ENCODE peak calls at places on chromosomes 7 and 10, in seven cellular contexts. B is hepatic stellate cell, E is brain microvascular endothelial cell, C is A549, D is EL, W is AG09309, Y is Daoy. K is an unnamed sample.

GRCh38 chr10:21534611-21535493 is 820 bp downstream of the MLLT10 start:
- DNase-seq in W (no peak), E (no peak), B (peak), C (peak), D (peak), Y (peak), K (peak)

GRCh38 chr7:80481196-80481884 is 30.5 kb downstream of the GNAT3 start:
- DNase-seq in D (peak), B (no peak), W (no peak), Y (peak), E (peak), C (no peak), K (peak)

GRCh38 chr10:47256753-47257336 is 43.2 kb upstream of the GDF10 start:
- DNase-seq in E (no peak), Y (no peak), D (no peak), B (no peak), C (no peak), W (no peak), K (peak)

GRCh38 chr10:94066411-94066810 is 72.7 kb downstream of the PLCE1 start:
- DNase-seq in D (peak), C (no peak), B (no peak), E (peak), W (no peak), Y (peak), K (no peak)

GRCh38 chr10:34587002-34587740 is 227.9 kb downstream of the PARD3 start:
- DNase-seq in Y (peak), D (peak), B (no peak), W (no peak), E (no peak), C (no peak), K (no peak)

GRCh38 chr10:113581092-113581491 is 28.2 kb downstream of the HABP2 start:
- DNase-seq in E (no peak), B (no peak), W (no peak), Y (no peak), D (no peak), C (no peak), K (no peak)

GRCh38 chr7:32335107-32335506 is 155.1 kb downstream of the LSM5 start:
- DNase-seq in C (no peak), D (peak), W (no peak), B (no peak), E (peak), Y (peak), K (no peak)

GRCh38 chr10:43793714-43794113 is 145.0 kb upstream of the ZNF32 start:
- DNase-seq in D (peak), Y (no peak), C (no peak), W (peak), E (no peak), B (no peak), K (no peak)

GRCh38 chr7:46129831-46130230 is 208.8 kb upstream of the IGFBP3 start:
- DNase-seq in W (no peak), Y (no peak), D (no peak), C (no peak), E (no peak), B (no peak), K (no peak)

GRCh38 chr7:82223580-82223979 is 220.0 kb downstream of the CACNA2D1 start:
- DNase-seq in W (no peak), D (no peak), E (no peak), B (no peak), C (no peak), Y (no peak), K (no peak)

GRCh38 chr10:22986771-22987542 is 59.1 kb downstream of the ARMC3 start:
- DNase-seq in B (peak), D (peak), E (no peak), C (no peak), Y (no peak), W (peak), K (peak)

GRCh38 chr10:45439365-45439764 is 65.3 kb downstream of the ALOX5 start:
- DNase-seq in D (no peak), C (no peak), W (no peak), Y (no peak), B (no peak), E (no peak), K (no peak)

GRCh38 chr10:47165711-47166404 is 134.1 kb upstream of the GDF10 start:
- DNase-seq in B (peak), D (peak), C (no peak), Y (peak), E (peak), W (no peak), K (peak)

GRCh38 chr7:5414876-5415275 is 8.8 kb downstream of the TNRC18 start:
- DNase-seq in Y (no peak), D (no peak), B (peak), W (no peak), E (no peak), C (no peak), K (no peak)

GRCh38 chr10:110011679-110012078 is 3.9 kb downstream of the ADD3 start:
- DNase-seq in C (no peak), E (no peak), Y (no peak), B (no peak), D (no peak), W (no peak), K (peak)

GRCh38 chr7:13790611-13791010 is 198.9 kb downstream of the ETV1 start:
- DNase-seq in W (no peak), B (no peak), Y (no peak), D (no peak), E (no peak), C (no peak), K (no peak)

GRCh38 chr7:78912781-78913180 is 540.7 kb downstream of the MAGI2 start:
- DNase-seq in E (peak), D (peak), Y (peak), W (no peak), B (no peak), C (no peak), K (no peak)

GRCh38 chr10:65358565-65358964 is 1567.3 kb upstream of the LRRTM3 start:
- DNase-seq in B (peak), W (no peak), Y (no peak), E (peak), D (no peak), C (no peak), K (peak)

GRCh38 chr10:3723706-3724225 is 61.2 kb downstream of the KLF6 start:
- DNase-seq in B (no peak), C (no peak), Y (no peak), W (peak), E (no peak), D (peak), K (no peak)

GRCh38 chr10:116960066-116960465 is 44.9 kb downstream of the SHTN1 start:
- DNase-seq in E (no peak), Y (no peak), B (no peak), W (no peak), C (no peak), D (no peak), K (peak)

GRCh38 chr10:42888504-42889095 is 106.0 kb downstream of the BMS1 start:
- DNase-seq in E (no peak), Y (no peak), B (no peak), C (no peak), W (no peak), D (peak), K (peak)

GRCh38 chr7:34497153-34497777 is 160.8 kb upstream of the NPSR1 start:
- DNase-seq in E (peak), W (no peak), Y (no peak), D (peak), C (peak), B (no peak), K (peak)

GRCh38 chr7:112665709-112666108 is 124.5 kb downstream of the TMEM168 start:
- DNase-seq in Y (no peak), E (no peak), B (peak), C (no peak), D (no peak), W (no peak), K (peak)

K was measured in trophoblast cell.